ENCODE peak calls at places on chromosomes 3 and 15, in nine cellular contexts. W, C, E, T, B, Q, Z, U and P are unnamed samples.

GRCh38 chr3:194274424-194275085 is 76.6 kb downstream of the CPN2 start:
- DNase-seq in T (peak), B (no peak), Z (no peak), Q (peak), C (peak), U (no peak), W (no peak), E (no peak), P (no peak)

GRCh38 chr3:63909431-63909830 is 2.8 kb downstream of the SCAANT1 start:
- DNase-seq in U (no peak), C (peak), W (no peak), B (no peak), Z (no peak), E (no peak), T (no peak), Q (no peak), P (no peak)

GRCh38 chr3:38133209-38133556 is 3.7 kb downstream of the ACAA1 start:
- DNase-seq in B (no peak), Q (no peak), W (no peak), U (no peak), C (no peak), Z (no peak), T (no peak), E (no peak), P (no peak)

GRCh38 chr3:170413291-170413690 is 5.4 kb upstream of the CLDN11 start:
- DNase-seq in Z (no peak), T (no peak), B (no peak), Q (no peak), C (no peak), U (no peak), W (no peak), E (no peak), P (no peak)

GRCh38 chr3:194905696-194906095 is 220.0 kb downstream of the FAM43A start:
- DNase-seq in U (peak), C (peak), Z (no peak), B (no peak), W (no peak), E (no peak), T (no peak), Q (peak), P (no peak)

GRCh38 chr15:80154336-80154735 is 1.5 kb downstream of the FAH start:
- DNase-seq in T (no peak), U (no peak), E (no peak), B (no peak), W (no peak), Q (no peak), Z (no peak), C (peak), P (no peak)

GRCh38 chr3:55792010-55792409 is 304.9 kb upstream of the WNT5A start:
- DNase-seq in Z (no peak), T (no peak), B (no peak), U (no peak), W (no peak), Q (no peak), C (peak), E (no peak), P (peak)

GRCh38 chr3:195356151-195357086 is 85.5 kb upstream of the XXYLT1 start:
- DNase-seq in C (peak), B (no peak), Z (no peak), E (no peak), T (no peak), Q (no peak), W (no peak), U (no peak), P (no peak)

GRCh38 chr15:100373037-100373896 is 31.5 kb upstream of the ADAMTS17 start:
- DNase-seq in Q (no peak), B (no peak), W (peak), U (no peak), E (no peak), T (no peak), C (no peak), Z (no peak), P (no peak)

GRCh38 chr15:89177633-89178306 is 43.6 kb downstream of the RLBP1 start:
- DNase-seq in C (peak), T (no peak), U (peak), W (peak), B (peak), E (peak), Q (peak), Z (peak), P (no peak)

GRCh38 chr3:41508063-41508696 is 308.9 kb downstream of the CTNNB1 start:
- DNase-seq in Z (no peak), Q (peak), W (no peak), E (no peak), C (no peak), T (no peak), B (no peak), U (peak), P (no peak)

GRCh38 chr3:34239870-34240269 is 441.4 kb downstream of the PDCD6IP start:
- DNase-seq in W (no peak), T (no peak), B (no peak), E (no peak), Q (no peak), C (no peak), Z (no peak), U (no peak), P (no peak)

GRCh38 chr3:160921020-160921635 is 165.1 kb downstream of the PPM1L start:
- DNase-seq in U (peak), T (no peak), C (peak), Z (peak), Q (peak), W (no peak), E (peak), B (no peak), P (peak)

GRCh38 chr3:14016900-14017475 is 107.7 kb downstream of the CHCHD4 start:
- DNase-seq in W (no peak), B (no peak), C (no peak), U (no peak), Q (no peak), T (no peak), Z (no peak), E (no peak), P (no peak)

GRCh38 chr3:169195672-169196071 is 467.8 kb downstream of the MECOM start:
- DNase-seq in E (no peak), Q (no peak), Z (no peak), C (no peak), T (no peak), B (no peak), U (no peak), W (no peak), P (no peak)

GRCh38 chr3:55946574-55947160 is 459.6 kb upstream of the WNT5A start:
- DNase-seq in U (no peak), E (no peak), B (no peak), T (no peak), C (no peak), Z (no peak), W (no peak), Q (no peak), P (no peak)

GRCh38 chr15:62141200-62141599 is 23.9 kb downstream of the C2CD4B start:
- DNase-seq in C (no peak), W (no peak), U (no peak), T (no peak), Q (no peak), Z (no peak), B (no peak), E (no peak), P (no peak)

GRCh38 chr3:188133646-188134045 is 20.3 kb upstream of the LPP start:
- DNase-seq in E (no peak), W (no peak), C (peak), Q (peak), B (no peak), Z (no peak), U (no peak), T (no peak), P (no peak)

GRCh38 chr15:58380280-58380945 is 51.4 kb upstream of the LIPC start:
- DNase-seq in B (no peak), E (no peak), U (no peak), W (no peak), C (no peak), T (no peak), Z (no peak), Q (no peak), P (no peak)

GRCh38 chr15:63288778-63289378 is 11.5 kb downstream of the APH1B start:
- DNase-seq in E (peak), Z (peak), B (no peak), Q (peak), C (peak), W (no peak), T (no peak), U (no peak), P (peak)

GRCh38 chr3:187292631-187293513 is 1.3 kb upstream of the MASP1 start:
- DNase-seq in E (no peak), Z (no peak), Q (no peak), U (no peak), C (peak), W (no peak), T (no peak), B (no peak), P (no peak)

GRCh38 chr15:98190914-98191313 is 230.4 kb downstream of the ARRDC4 start:
- DNase-seq in Q (no peak), C (no peak), Z (no peak), T (no peak), U (no peak), B (no peak), E (no peak), W (no peak), P (no peak)

GRCh38 chr3:169811606-169812123 is 1.0 kb upstream of the LRRIQ4 start:
- DNase-seq in W (no peak), T (no peak), U (peak), E (peak), B (no peak), C (peak), Z (peak), Q (peak), P (peak)

GRCh38 chr3:30793755-30794154 is 100.7 kb downstream of the GADL1 start:
- DNase-seq in U (no peak), W (no peak), Q (no peak), Z (no peak), T (no peak), B (no peak), C (no peak), E (no peak), P (no peak)

GRCh38 chr3:104273046-104273649 is 1093.6 kb upstream of the ALCAM start:
- DNase-seq in C (peak), T (no peak), B (no peak), Z (peak), U (no peak), W (no peak), Q (peak), E (peak), P (peak)

GRCh38 chr3:37968784-37969600 is 21.6 kb upstream of the VILL start:
- DNase-seq in Z (no peak), B (no peak), W (no peak), C (no peak), E (no peak), U (no peak), Q (no peak), T (no peak), P (no peak)

GRCh38 chr3:163919154-163919553 is 1159.1 kb downstream of the SI start:
- DNase-seq in C (no peak), U (no peak), Q (no peak), B (no peak), T (no peak), W (no peak), E (no peak), Z (no peak), P (no peak)

GRCh38 chr3:43770426-43771103 is 79.8 kb downstream of the ABHD5 start:
- DNase-seq in Z (no peak), Q (peak), W (peak), C (peak), B (no peak), U (no peak), E (no peak), T (peak), P (no peak)

GRCh38 chr15:91100561-91101355 is 701 bp downstream of the SV2B start:
- DNase-seq in W (no peak), E (no peak), C (peak), T (no peak), Q (peak), U (no peak), B (no peak), Z (peak), P (peak)

GRCh38 chr3:141275032-141275422 is 43.4 kb downstream of the PXYLP1 start:
- DNase-seq in U (peak), B (peak), Q (peak), C (peak), T (no peak), Z (no peak), W (no peak), E (no peak), P (no peak)

GRCh38 chr3:182182531-182182968 is 470.8 kb downstream of the SOX2 start:
- DNase-seq in W (no peak), B (no peak), C (no peak), T (no peak), U (no peak), E (no peak), Q (peak), Z (no peak), P (no peak)

GRCh38 chr15:77599899-77600298 is 32.8 kb downstream of the LINGO1 start:
- DNase-seq in E (no peak), C (peak), U (no peak), B (no peak), Q (peak), T (no peak), W (no peak), Z (no peak), P (no peak)

GRCh38 chr3:124768812-124769211 is 38.6 kb downstream of the UMPS start:
- DNase-seq in Q (peak), T (peak), Z (no peak), C (no peak), U (no peak), B (no peak), E (no peak), W (no peak), P (no peak)

GRCh38 chr3:111598552-111598951 is 3.4 kb upstream of the ZBED2 start:
- DNase-seq in T (no peak), Z (no peak), W (no peak), E (no peak), Q (no peak), U (no peak), B (no peak), C (no peak), P (no peak)